ENCODE peak calls at places on chromosome 15, in eight cellular contexts. One of them, this sample, is unnamed.

GRCh38 chr15:51991141-51991540 is 19.6 kb upstream of the LEO1 start:
- DNase-seq in cardiac muscle cell: no peak
- DNase-seq in choroid plexus epithelial cell: no peak
- DNase-seq in astrocyte: no peak
- DNase-seq in prostate gland: no peak
- DNase-seq in cardiac fibroblast: no peak
- DNase-seq in mucosa of descending colon: no peak
- DNase-seq in GM20000: no peak
- DNase-seq in this sample: no peak

GRCh38 chr15:61923173-61923572 is 137.1 kb downstream of the VPS13C start:
- DNase-seq in cardiac fibroblast: no peak
- DNase-seq in prostate gland: no peak
- DNase-seq in cardiac muscle cell: no peak
- DNase-seq in mucosa of descending colon: no peak
- DNase-seq in astrocyte: no peak
- DNase-seq in GM20000: no peak
- DNase-seq in choroid plexus epithelial cell: no peak
- DNase-seq in this sample: no peak

GRCh38 chr15:44188810-44189209 is 6.3 kb downstream of the FRMD5 start:
- DNase-seq in astrocyte: no peak
- DNase-seq in GM20000: no peak
- DNase-seq in mucosa of descending colon: no peak
- DNase-seq in cardiac muscle cell: no peak
- DNase-seq in prostate gland: no peak
- DNase-seq in cardiac fibroblast: no peak
- DNase-seq in choroid plexus epithelial cell: no peak
- DNase-seq in this sample: no peak

GRCh38 chr15:59168536-59168935 is 38.1 kb upstream of the LDHAL6B start:
- DNase-seq in mucosa of descending colon: no peak
- DNase-seq in choroid plexus epithelial cell: peak; percentile 80
- DNase-seq in astrocyte: peak; percentile 69
- DNase-seq in cardiac fibroblast: peak; percentile 70
- DNase-seq in cardiac muscle cell: peak; percentile 58
- DNase-seq in prostate gland: no peak
- DNase-seq in GM20000: no peak
- DNase-seq in this sample: no peak

GRCh38 chr15:77495806-77496589 is 75.3 kb downstream of the HMG20A start:
- DNase-seq in choroid plexus epithelial cell: peak; percentile 59
- DNase-seq in astrocyte: no peak
- DNase-seq in cardiac fibroblast: peak; percentile 58
- DNase-seq in GM20000: no peak
- DNase-seq in cardiac muscle cell: peak; percentile 44
- DNase-seq in prostate gland: no peak
- DNase-seq in mucosa of descending colon: no peak
- DNase-seq in this sample: no peak

GRCh38 chr15:81029416-81030367 is 29.0 kb downstream of the TLNRD1 start:
- DNase-seq in GM20000: no peak
- DNase-seq in astrocyte: peak; percentile 18
- DNase-seq in cardiac fibroblast: peak; percentile 69
- DNase-seq in choroid plexus epithelial cell: peak; percentile 47
- DNase-seq in mucosa of descending colon: no peak
- DNase-seq in cardiac muscle cell: no peak
- DNase-seq in prostate gland: no peak
- DNase-seq in this sample: peak; percentile 23

GRCh38 chr15:63599401-63600000 is 2.3 kb downstream of the FBXL22 start:
- DNase-seq in mucosa of descending colon: peak; percentile 74
- DNase-seq in cardiac fibroblast: peak; percentile 48
- DNase-seq in astrocyte: no peak
- DNase-seq in choroid plexus epithelial cell: peak; percentile 64
- DNase-seq in prostate gland: peak; percentile 72
- DNase-seq in cardiac muscle cell: peak; percentile 59
- DNase-seq in GM20000: peak; percentile 46
- DNase-seq in this sample: no peak

GRCh38 chr15:61099030-61099800 is 129.9 kb downstream of the RORA start:
- DNase-seq in mucosa of descending colon: no peak
- DNase-seq in GM20000: no peak
- DNase-seq in cardiac fibroblast: no peak
- DNase-seq in choroid plexus epithelial cell: peak; percentile 13
- DNase-seq in prostate gland: no peak
- DNase-seq in astrocyte: peak; percentile 81
- DNase-seq in cardiac muscle cell: no peak
- DNase-seq in this sample: no peak

GRCh38 chr15:88028024-88028423 is 228.5 kb downstream of the NTRK3 start:
- DNase-seq in mucosa of descending colon: no peak
- DNase-seq in choroid plexus epithelial cell: no peak
- DNase-seq in cardiac muscle cell: no peak
- DNase-seq in cardiac fibroblast: no peak
- DNase-seq in prostate gland: no peak
- DNase-seq in GM20000: no peak
- DNase-seq in astrocyte: no peak
- DNase-seq in this sample: no peak

GRCh38 chr15:38041576-38041975 is 107.1 kb downstream of the TMCO5A start:
- DNase-seq in GM20000: no peak
- DNase-seq in astrocyte: peak; percentile 62
- DNase-seq in cardiac fibroblast: peak; percentile 65
- DNase-seq in choroid plexus epithelial cell: peak; percentile 73
- DNase-seq in mucosa of descending colon: peak; percentile 10
- DNase-seq in prostate gland: peak; percentile 5
- DNase-seq in cardiac muscle cell: peak; percentile 70
- DNase-seq in this sample: peak; percentile 75

GRCh38 chr15:88440021-88440420 is 27.2 kb downstream of the MRPL46 start:
- DNase-seq in choroid plexus epithelial cell: peak; percentile 50
- DNase-seq in prostate gland: no peak
- DNase-seq in GM20000: no peak
- DNase-seq in astrocyte: peak; percentile 93
- DNase-seq in mucosa of descending colon: no peak
- DNase-seq in cardiac fibroblast: peak; percentile 72
- DNase-seq in cardiac muscle cell: peak; percentile 29
- DNase-seq in this sample: peak; percentile 59

GRCh38 chr15:27057904-27058645 is 87.1 kb downstream of the GABRG3 start:
- DNase-seq in cardiac fibroblast: peak; percentile 2
- DNase-seq in prostate gland: no peak
- DNase-seq in mucosa of descending colon: no peak
- DNase-seq in cardiac muscle cell: peak; percentile 22
- DNase-seq in astrocyte: peak; percentile 75
- DNase-seq in GM20000: no peak
- DNase-seq in choroid plexus epithelial cell: no peak
- DNase-seq in this sample: peak; percentile 0

GRCh38 chr15:71106802-71107500 is 8.3 kb upstream of the THSD4 start:
- DNase-seq in cardiac fibroblast: no peak
- DNase-seq in GM20000: no peak
- DNase-seq in choroid plexus epithelial cell: peak; percentile 41
- DNase-seq in cardiac muscle cell: no peak
- DNase-seq in prostate gland: no peak
- DNase-seq in astrocyte: no peak
- DNase-seq in mucosa of descending colon: no peak
- DNase-seq in this sample: peak; percentile 78

GRCh38 chr15:71107501-71107815 is 7.8 kb upstream of the THSD4 start:
- DNase-seq in cardiac muscle cell: no peak
- DNase-seq in cardiac fibroblast: no peak
- DNase-seq in choroid plexus epithelial cell: no peak
- DNase-seq in astrocyte: no peak
- DNase-seq in mucosa of descending colon: no peak
- DNase-seq in GM20000: no peak
- DNase-seq in prostate gland: no peak
- DNase-seq in this sample: no peak

GRCh38 chr15:71110800-71111565 is 4.3 kb upstream of the THSD4 start:
- DNase-seq in astrocyte: no peak
- DNase-seq in mucosa of descending colon: no peak
- DNase-seq in choroid plexus epithelial cell: no peak
- DNase-seq in cardiac fibroblast: no peak
- DNase-seq in cardiac muscle cell: no peak
- DNase-seq in prostate gland: no peak
- DNase-seq in GM20000: no peak
- DNase-seq in this sample: no peak

GRCh38 chr15:71109890-71110289 is 5.4 kb upstream of the THSD4 start:
- DNase-seq in cardiac muscle cell: no peak
- DNase-seq in prostate gland: no peak
- DNase-seq in GM20000: no peak
- DNase-seq in cardiac fibroblast: no peak
- DNase-seq in astrocyte: no peak
- DNase-seq in mucosa of descending colon: no peak
- DNase-seq in choroid plexus epithelial cell: no peak
- DNase-seq in this sample: no peak

DNA sequence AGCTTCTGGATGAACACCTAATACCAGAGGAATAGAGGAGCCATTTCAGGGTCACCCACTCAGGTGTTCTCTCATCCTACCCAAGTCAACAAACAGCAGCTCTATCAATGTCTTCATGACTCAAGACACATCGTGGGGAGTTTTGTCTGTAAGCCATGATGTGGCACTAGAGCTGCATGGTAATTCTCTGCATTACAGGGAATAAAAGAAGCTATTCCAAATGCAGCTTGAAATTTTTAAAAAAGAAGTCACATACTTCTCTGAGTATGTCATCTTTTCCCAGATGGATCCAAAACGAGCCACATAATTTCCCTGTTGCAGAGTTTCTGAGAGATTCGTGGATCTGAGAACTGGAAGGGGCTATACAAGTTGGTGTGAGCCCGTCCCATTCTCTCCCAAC is 6.1 kb upstream of the THSD4 start:
- DNase-seq in astrocyte: peak; percentile 65
- DNase-seq in GM20000: no peak
- DNase-seq in cardiac muscle cell: peak; percentile 50
- DNase-seq in mucosa of descending colon: no peak
- DNase-seq in cardiac fibroblast: peak; percentile 64
- DNase-seq in choroid plexus epithelial cell: peak; percentile 69
- DNase-seq in prostate gland: no peak
- DNase-seq in this sample: no peak
- TF ChIP-seq CTCF in astrocyte: peak; percentile 32
- TF ChIP-seq CTCF in GM20000: no peak
- TF ChIP-seq CTCF in cardiac muscle cell: no peak
- TF ChIP-seq CTCF in mucosa of descending colon: no peak
- TF ChIP-seq CTCF in cardiac fibroblast: peak; percentile 19
- TF ChIP-seq CTCF in choroid plexus epithelial cell: peak; percentile 41
- TF ChIP-seq CTCF in prostate gland: no peak
- TF ChIP-seq CTCF in this sample: peak; percentile 44

GRCh38 chr15:93520206-93520605 is 431.2 kb upstream of the RGMA start:
- DNase-seq in astrocyte: no peak
- DNase-seq in mucosa of descending colon: no peak
- DNase-seq in cardiac fibroblast: no peak
- DNase-seq in prostate gland: no peak
- DNase-seq in choroid plexus epithelial cell: no peak
- DNase-seq in GM20000: no peak
- DNase-seq in cardiac muscle cell: no peak
- DNase-seq in this sample: no peak

DNA sequence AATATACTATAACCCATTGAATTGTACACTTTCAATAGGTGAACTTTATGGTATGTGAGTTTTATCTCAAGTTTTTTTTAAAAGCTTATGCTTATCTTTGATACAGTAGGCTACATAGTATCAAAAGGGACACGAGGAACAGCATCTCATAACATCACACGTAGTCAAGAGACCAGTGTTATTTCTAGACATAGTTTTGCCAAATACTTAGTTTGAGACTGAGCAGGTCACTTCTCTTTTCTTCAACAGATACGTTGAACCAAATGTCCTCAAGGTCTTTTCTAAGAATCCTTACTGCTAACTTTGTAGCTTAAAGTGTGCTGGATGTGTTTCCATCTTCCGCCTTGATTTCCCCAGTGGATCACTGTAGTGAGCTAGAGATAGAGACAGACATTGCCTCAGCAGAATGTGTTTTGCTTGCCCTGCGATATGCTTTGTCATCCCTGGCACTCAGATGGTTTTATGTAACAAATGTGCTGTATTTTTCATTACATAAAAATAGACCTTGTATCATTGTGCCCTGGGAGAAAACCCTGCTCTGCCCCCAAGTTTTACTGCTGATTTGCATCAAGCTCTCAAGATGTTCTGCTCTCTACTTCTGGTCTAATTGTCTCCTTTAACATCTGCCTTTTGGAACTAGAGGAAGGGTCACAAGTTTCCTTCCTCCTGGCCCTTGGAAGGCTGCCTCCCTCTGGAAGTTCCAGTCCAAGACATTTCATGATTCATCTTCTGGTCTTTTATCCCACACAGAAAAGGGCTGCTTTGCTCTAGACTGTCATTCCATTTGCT is 426.4 kb upstream of the RGMA start:
- DNase-seq in astrocyte: peak; percentile 25
- DNase-seq in choroid plexus epithelial cell: no peak
- DNase-seq in cardiac fibroblast: no peak
- DNase-seq in mucosa of descending colon: no peak
- DNase-seq in GM20000: no peak
- DNase-seq in cardiac muscle cell: no peak
- DNase-seq in prostate gland: no peak
- DNase-seq in this sample: no peak
- TF ChIP-seq CTCF in astrocyte: no peak
- TF ChIP-seq CTCF in choroid plexus epithelial cell: no peak
- TF ChIP-seq CTCF in cardiac fibroblast: no peak
- TF ChIP-seq CTCF in mucosa of descending colon: no peak
- TF ChIP-seq CTCF in GM20000: no peak
- TF ChIP-seq CTCF in cardiac muscle cell: no peak
- TF ChIP-seq CTCF in prostate gland: no peak
- TF ChIP-seq CTCF in this sample: peak; percentile 32

GRCh38 chr15:98785796-98786581 is 137.7 kb downstream of the IGF1R start:
- DNase-seq in cardiac fibroblast: no peak
- DNase-seq in astrocyte: no peak
- DNase-seq in mucosa of descending colon: peak; percentile 65
- DNase-seq in prostate gland: no peak
- DNase-seq in cardiac muscle cell: no peak
- DNase-seq in GM20000: no peak
- DNase-seq in choroid plexus epithelial cell: no peak
- DNase-seq in this sample: no peak
- TF ChIP-seq CTCF in cardiac fibroblast: no peak
- TF ChIP-seq CTCF in astrocyte: no peak
- TF ChIP-seq CTCF in mucosa of descending colon: no peak
- TF ChIP-seq CTCF in prostate gland: no peak
- TF ChIP-seq CTCF in cardiac muscle cell: no peak
- TF ChIP-seq CTCF in GM20000: no peak
- TF ChIP-seq CTCF in choroid plexus epithelial cell: no peak
- TF ChIP-seq CTCF in this sample: no peak

GRCh38 chr15:78734441-78735064 is 76.7 kb downstream of the ADAMTS7 start:
- DNase-seq in cardiac fibroblast: no peak
- DNase-seq in choroid plexus epithelial cell: no peak
- DNase-seq in mucosa of descending colon: no peak
- DNase-seq in prostate gland: no peak
- DNase-seq in astrocyte: no peak
- DNase-seq in GM20000: no peak
- DNase-seq in cardiac muscle cell: no peak
- DNase-seq in this sample: no peak

GRCh38 chr15:78739206-78739605 is 72.1 kb downstream of the ADAMTS7 start:
- DNase-seq in mucosa of descending colon: no peak
- DNase-seq in cardiac fibroblast: no peak
- DNase-seq in choroid plexus epithelial cell: no peak
- DNase-seq in GM20000: no peak
- DNase-seq in prostate gland: no peak
- DNase-seq in cardiac muscle cell: no peak
- DNase-seq in astrocyte: no peak
- DNase-seq in this sample: no peak

GRCh38 chr15:78740904-78741274 is 70.4 kb downstream of the ADAMTS7 start:
- DNase-seq in choroid plexus epithelial cell: no peak
- DNase-seq in prostate gland: no peak
- DNase-seq in mucosa of descending colon: no peak
- DNase-seq in cardiac muscle cell: no peak
- DNase-seq in GM20000: no peak
- DNase-seq in astrocyte: no peak
- DNase-seq in cardiac fibroblast: no peak
- DNase-seq in this sample: no peak

GRCh38 chr15:78737187-78737820 is 74.0 kb downstream of the ADAMTS7 start:
- DNase-seq in astrocyte: no peak
- DNase-seq in cardiac muscle cell: no peak
- DNase-seq in cardiac fibroblast: no peak
- DNase-seq in mucosa of descending colon: no peak
- DNase-seq in prostate gland: no peak
- DNase-seq in choroid plexus epithelial cell: no peak
- DNase-seq in GM20000: no peak
- DNase-seq in this sample: no peak

GRCh38 chr15:78739996-78740903 is 71.0 kb downstream of the ADAMTS7 start:
- DNase-seq in mucosa of descending colon: peak; percentile 88
- DNase-seq in prostate gland: no peak
- DNase-seq in choroid plexus epithelial cell: peak; percentile 66
- DNase-seq in cardiac muscle cell: peak; percentile 38
- DNase-seq in astrocyte: no peak
- DNase-seq in cardiac fibroblast: peak; percentile 47
- DNase-seq in GM20000: no peak
- DNase-seq in this sample: peak; percentile 22
- TF ChIP-seq CTCF in mucosa of descending colon: no peak
- TF ChIP-seq CTCF in prostate gland: no peak
- TF ChIP-seq CTCF in choroid plexus epithelial cell: peak; percentile 68
- TF ChIP-seq CTCF in cardiac muscle cell: peak; percentile 43
- TF ChIP-seq CTCF in astrocyte: peak; percentile 22
- TF ChIP-seq CTCF in cardiac fibroblast: peak; percentile 54
- TF ChIP-seq CTCF in GM20000: peak; percentile 51
- TF ChIP-seq CTCF in this sample: peak; percentile 47